ENCODE peak calls at places on chromosomes 2 and 18, in seven cellular contexts. H, E, A, L, V, W and S are unnamed samples.

GRCh38 chr18:68833756-68834155 is 35.9 kb downstream of the CCDC102B start:
- DNase-seq in A (no peak), W (no peak), V (no peak), H (no peak), E (no peak), L (no peak), S (no peak)

GRCh38 chr18:62500174-62500573 is 22.7 kb upstream of the ZCCHC2 start:
- DNase-seq in V (no peak), A (no peak), L (no peak), W (no peak), H (no peak), E (no peak), S (no peak)

GRCh38 chr2:233807966-233808892 is 30.1 kb downstream of the MROH2A start:
- DNase-seq in W (no peak), L (no peak), A (no peak), V (peak), E (peak), H (no peak), S (no peak)

GRCh38 chr2:119476301-119477117 is 44.9 kb downstream of the TMEM37 start:
- DNase-seq in A (peak), V (peak), L (peak), E (peak), H (peak), W (peak), S (peak)

GRCh38 chr2:58633576-58634365 is 392.6 kb upstream of the FANCL start:
- DNase-seq in H (no peak), L (peak), W (peak), E (no peak), V (no peak), A (no peak), S (peak)

GRCh38 chr2:201432038-201432437 is 19.2 kb downstream of the TRAK2 start:
- DNase-seq in E (no peak), V (no peak), L (peak), H (no peak), W (no peak), A (peak), S (no peak)

GRCh38 chr2:53877556-53877955 is 17.8 kb upstream of the GPR75 start:
- DNase-seq in A (peak), L (no peak), V (no peak), W (no peak), H (no peak), E (no peak), S (no peak)

GRCh38 chr2:30958571-30959220 is 151.4 kb upstream of the CAPN13 start:
- DNase-seq in V (no peak), A (no peak), E (no peak), W (no peak), H (no peak), L (no peak), S (peak)

GRCh38 chr2:166463640-166464039 is 30.4 kb downstream of the SCN7A start:
- DNase-seq in V (no peak), L (no peak), H (no peak), W (no peak), A (no peak), E (no peak), S (no peak)

GRCh38 chr2:42032796-42033195 is 15.0 kb upstream of the PKDCC start:
- DNase-seq in V (no peak), H (no peak), A (no peak), E (no peak), L (no peak), W (no peak), S (no peak)

GRCh38 chr2:226050822-226051221 is 651.3 kb downstream of the NYAP2 start:
- DNase-seq in H (no peak), E (no peak), V (no peak), W (no peak), A (no peak), L (no peak), S (no peak)

GRCh38 chr2:167783266-167784070 is 463.9 kb downstream of the STK39 start:
- DNase-seq in A (peak), L (peak), H (no peak), E (no peak), W (no peak), V (no peak), S (peak)

GRCh38 chr2:237858294-237859081 is 935 bp upstream of the RAMP1 start:
- DNase-seq in H (peak), E (peak), W (peak), A (peak), L (peak), V (peak), S (peak)

GRCh38 chr2:219032051-219032745 is 9.1 kb downstream of the CFAP65 start:
- DNase-seq in V (no peak), H (no peak), W (no peak), E (no peak), A (no peak), L (no peak), S (no peak)

GRCh38 chr2:113978524-113979171 is 88.8 kb downstream of the ACTR3 start:
- DNase-seq in L (no peak), A (no peak), H (no peak), W (peak), E (no peak), V (no peak), S (no peak)

GRCh38 chr2:143878131-143878530 is 641.8 kb downstream of the ZEB2 start:
- DNase-seq in A (no peak), H (no peak), W (peak), E (no peak), L (no peak), V (no peak), S (peak)

GRCh38 chr2:9554841-9555337 is 741 bp downstream of the ADAM17 start:
- DNase-seq in A (peak), L (peak), H (no peak), E (no peak), W (peak), V (no peak), S (peak)

GRCh38 chr2:64914735-64915509 is 74.3 kb upstream of the SLC1A4 start:
- DNase-seq in V (no peak), E (no peak), W (peak), A (peak), H (no peak), L (peak), S (no peak)

GRCh38 chr2:17644997-17645715 is 104.7 kb downstream of the VSNL1 start:
- DNase-seq in W (no peak), E (no peak), V (no peak), H (no peak), L (peak), A (peak), S (no peak)

GRCh38 chr2:240595381-240596079 is 9.0 kb downstream of the CAPN10 start:
- DNase-seq in L (peak), V (peak), A (no peak), W (peak), H (peak), E (peak), S (peak)

GRCh38 chr2:23545391-23545790 is 160.4 kb downstream of the KLHL29 start:
- DNase-seq in E (no peak), L (no peak), H (no peak), A (peak), V (no peak), W (no peak), S (no peak)

GRCh38 chr2:174325932-174326879 is 8.5 kb upstream of the SP9 start:
- DNase-seq in V (peak), W (peak), A (peak), L (peak), H (peak), E (peak), S (peak)

GRCh38 chr2:99430614-99431258 is 59.1 kb downstream of the REV1 start:
- DNase-seq in L (peak), E (no peak), H (no peak), A (peak), V (no peak), W (no peak), S (no peak)

GRCh38 chr18:49225160-49225559 is 235.3 kb downstream of the DYM start:
- DNase-seq in L (no peak), W (no peak), H (no peak), E (no peak), A (peak), V (no peak), S (no peak)

GRCh38 chr2:25383806-25384205 is 42.1 kb upstream of the DNMT3A start:
- DNase-seq in W (no peak), H (no peak), V (no peak), E (peak), A (no peak), L (no peak), S (no peak)

GRCh38 chr2:18404708-18405107 is 155.7 kb downstream of the RDH14 start:
- DNase-seq in L (no peak), V (no peak), H (peak), W (peak), E (no peak), A (no peak), S (peak)

GRCh38 chr2:221429741-221430491 is 142.2 kb downstream of the EPHA4 start:
- DNase-seq in A (peak), V (no peak), L (peak), E (no peak), H (no peak), W (no peak), S (no peak)

GRCh38 chr2:136217990-136218389 is 100.0 kb upstream of the CXCR4 start:
- DNase-seq in A (no peak), V (no peak), E (no peak), H (no peak), L (no peak), W (no peak), S (no peak)

GRCh38 chr18:72128649-72129048 is 415.5 kb downstream of the CBLN2 start:
- DNase-seq in L (no peak), V (no peak), H (peak), E (no peak), W (no peak), A (no peak), S (no peak)

GRCh38 chr2:189208254-189208653 is 28.7 kb upstream of the COL5A2 start:
- DNase-seq in A (no peak), W (peak), E (no peak), L (no peak), H (peak), V (no peak), S (no peak)

GRCh38 chr2:109726666-109727270 is 67.3 kb upstream of the RGPD5 start:
- DNase-seq in H (no peak), L (no peak), V (no peak), A (no peak), E (no peak), W (no peak), S (no peak)

GRCh38 chr2:233399306-233400225 is 45.3 kb downstream of the DGKD start:
- DNase-seq in L (no peak), E (no peak), V (peak), H (no peak), W (no peak), A (no peak), S (peak)

GRCh38 chr2:236085647-236086046 is 82.5 kb downstream of the GBX2 start:
- DNase-seq in V (peak), A (no peak), H (peak), L (no peak), W (no peak), E (no peak), S (peak)
- H4K8ac ChIP-seq in V (no peak), A (no peak), H (no peak), L (peak), W (no peak), E (peak), S (no peak)

GRCh38 chr18:32373995-32374394 is 96.7 kb downstream of the GAREM1 start:
- DNase-seq in A (peak), V (no peak), H (no peak), L (peak), E (no peak), W (peak), S (no peak)
- H4K8ac ChIP-seq in A (no peak), V (no peak), H (no peak), L (no peak), E (no peak), W (no peak), S (no peak)

DNA sequence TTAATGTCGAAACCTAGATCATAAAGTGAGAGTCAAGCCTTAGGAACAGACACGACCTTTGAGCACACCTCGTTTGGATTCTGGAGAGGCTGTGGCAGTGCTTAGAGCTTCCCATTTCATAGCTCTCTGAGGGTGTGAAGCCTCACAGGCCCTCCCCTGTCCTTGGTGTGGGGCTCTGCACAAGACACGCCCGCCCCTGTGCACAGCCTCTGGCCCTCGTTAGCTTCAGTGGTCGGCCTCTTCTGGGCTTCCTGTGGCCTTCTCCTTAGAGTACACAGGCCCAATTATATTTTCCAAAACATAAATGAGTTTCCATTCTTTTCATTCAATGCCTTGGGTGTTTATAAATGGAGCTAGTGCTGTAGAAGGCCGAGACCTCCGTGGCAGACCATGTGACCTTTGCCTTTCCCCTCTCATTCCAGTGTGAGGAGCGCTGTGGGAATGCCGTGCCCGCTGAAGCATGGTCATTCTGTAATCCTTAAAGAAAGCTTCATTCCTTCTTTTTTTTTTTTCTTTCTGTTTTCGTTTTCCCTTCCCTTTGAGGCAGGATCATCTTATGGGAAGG is 208.6 kb downstream of the DCDC2C start:
- DNase-seq in L (no peak), H (peak), A (no peak), E (no peak), V (no peak), W (no peak), S (no peak)
- H4K8ac ChIP-seq in L (no peak), H (no peak), A (no peak), E (no peak), V (no peak), W (no peak), S (no peak)

DNA sequence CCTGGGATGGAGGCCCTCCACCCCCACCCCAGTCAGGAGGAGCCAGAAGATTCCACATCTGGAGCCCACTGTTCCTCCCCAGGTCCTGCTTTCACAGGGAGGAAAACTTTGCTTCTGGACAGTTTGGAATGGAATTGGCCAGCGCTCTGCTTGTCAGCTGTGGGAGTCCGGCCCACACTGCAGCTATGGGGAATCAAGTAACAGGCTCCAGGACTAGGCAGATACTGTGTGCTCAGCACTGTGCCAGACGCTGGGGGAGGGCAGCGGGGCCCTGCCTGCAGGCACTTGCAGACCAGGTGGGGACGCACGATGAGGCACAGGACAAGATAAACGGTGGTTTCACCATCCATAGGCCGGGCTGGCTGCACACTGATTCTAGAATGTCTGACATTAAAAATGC is 114.0 kb downstream of the STPG4 start:
- DNase-seq in L (peak), E (no peak), W (no peak), A (no peak), H (no peak), V (no peak), S (no peak)
- H4K8ac ChIP-seq in L (no peak), E (no peak), W (no peak), A (peak), H (no peak), V (no peak), S (no peak)

GRCh38 chr18:44880170-44880569 is 199.5 kb downstream of the SETBP1 start:
- DNase-seq in W (no peak), E (no peak), A (no peak), H (no peak), V (no peak), L (no peak), S (no peak)
- H4K8ac ChIP-seq in W (no peak), E (no peak), A (no peak), H (no peak), V (no peak), L (no peak), S (no peak)

GRCh38 chr2:197615033-197615652 is 60.2 kb downstream of the RFTN2 start:
- DNase-seq in E (no peak), W (no peak), A (no peak), L (no peak), H (no peak), V (no peak), S (peak)
- H4K8ac ChIP-seq in E (no peak), W (no peak), A (no peak), L (no peak), H (no peak), V (no peak), S (no peak)

DNA sequence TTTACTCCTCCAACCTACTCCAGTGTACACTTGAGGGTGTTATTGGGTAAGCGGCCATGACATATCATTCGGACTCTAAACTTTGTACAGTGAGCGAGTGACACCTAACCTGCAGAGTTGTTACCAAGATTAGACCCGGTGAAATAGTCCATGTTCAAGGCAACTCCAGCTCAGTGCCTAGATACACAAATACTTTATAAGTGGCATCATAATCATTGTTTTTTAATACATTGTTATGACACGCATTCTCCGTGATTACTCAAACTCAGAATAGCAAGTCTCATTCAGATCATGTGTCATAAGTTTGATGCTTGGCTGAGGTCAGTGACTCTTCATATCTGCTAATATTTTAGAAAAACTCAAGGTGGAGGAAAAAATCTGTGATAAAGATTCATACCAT is 597.8 kb downstream of the DCC start:
- DNase-seq in L (no peak), W (peak), E (no peak), A (no peak), H (no peak), V (no peak), S (no peak)
- H4K8ac ChIP-seq in L (no peak), W (no peak), E (no peak), A (no peak), H (no peak), V (no peak), S (no peak)

GRCh38 chr18:4450065-4450676 is 4.9 kb downstream of the DLGAP1 start:
- DNase-seq in E (no peak), A (no peak), L (no peak), W (no peak), V (no peak), H (no peak), S (peak)
- H4K8ac ChIP-seq in E (no peak), A (no peak), L (no peak), W (no peak), V (no peak), H (no peak), S (no peak)

DNA sequence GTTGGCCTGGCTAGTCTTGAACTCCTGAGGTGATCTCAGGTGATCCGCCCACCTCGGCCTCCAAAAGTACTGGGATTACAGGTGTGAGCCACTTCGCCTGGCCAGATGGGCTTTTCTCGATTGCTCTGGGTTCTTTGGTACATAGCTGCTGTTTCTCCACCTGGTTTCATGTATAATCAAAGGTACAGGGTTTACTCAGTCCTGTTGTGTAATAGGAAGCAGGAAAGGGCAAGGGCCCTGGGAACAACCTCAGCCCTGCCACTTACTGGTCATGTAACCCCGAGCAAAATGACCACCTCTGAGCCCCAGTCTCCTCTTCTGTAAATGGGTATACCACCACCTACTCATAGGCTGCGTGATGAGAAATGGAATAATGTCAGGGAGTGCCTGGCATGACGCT is 34.0 kb downstream of the RMC1 start:
- DNase-seq in H (no peak), V (no peak), W (no peak), E (no peak), L (no peak), A (no peak), S (no peak)
- H4K8ac ChIP-seq in H (no peak), V (no peak), W (no peak), E (no peak), L (no peak), A (no peak), S (no peak)

GRCh38 chr2:37683241-37683640 is 11.8 kb upstream of the CDC42EP3 start:
- DNase-seq in W (no peak), V (no peak), H (no peak), E (no peak), L (no peak), A (no peak), S (no peak)
- H4K8ac ChIP-seq in W (no peak), V (no peak), H (no peak), E (no peak), L (no peak), A (no peak), S (no peak)